ENCODE peak calls at places on chromosomes 7 and 10, in seven cellular contexts. R is mammary epithelial cell, Z is astrocyte, N is kidney, A is K562, I is fibroblast of lung, T is MM.1S. O is an unnamed sample.

GRCh38 chr7:11817111-11817710 is 14.8 kb downstream of the THSD7A start:
- DNase-seq in R (no peak), Z (peak; percentile 47), N (no peak), A (no peak), I (peak; percentile 42), T (no peak), O (no peak)

GRCh38 chr7:111763221-111763791 is 201.0 kb upstream of the IMMP2L start:
- DNase-seq in R (peak; percentile 29), Z (peak; percentile 28), N (no peak), A (peak; percentile 43), I (peak; percentile 82), T (peak; percentile 42), O (peak; percentile 83)

GRCh38 chr10:60943372-60944158 is 420 bp downstream of the RHOBTB1 start:
- DNase-seq in R (peak; percentile 35), Z (peak; percentile 39), N (peak; percentile 88), A (peak; percentile 69), I (peak; percentile 52), T (peak; percentile 24), O (peak; percentile 73)

GRCh38 chr10:33237736-33238624 is 96.5 kb downstream of the NRP1 start:
- DNase-seq in R (peak; percentile 95), Z (peak; percentile 100), N (no peak), A (no peak), I (peak; percentile 81), T (no peak), O (peak; percentile 88)

GRCh38 chr10:70982443-70982842 is 94.1 kb upstream of the PCBD1 start:
- DNase-seq in R (no peak), Z (no peak), N (peak; percentile 32), A (no peak), I (no peak), T (peak; percentile 92), O (no peak)

GRCh38 chr7:47489624-47490023 is 92.3 kb downstream of the TNS3 start:
- DNase-seq in R (no peak), Z (no peak), N (peak; percentile 62), A (no peak), I (no peak), T (no peak), O (no peak)

GRCh38 chr7:1922071-1922869 is 252.2 kb downstream of the ELFN1 start:
- DNase-seq in R (no peak), Z (no peak), N (peak; percentile 73), A (no peak), I (peak; percentile 29), T (no peak), O (peak; percentile 72)

GRCh38 chr10:78184851-78185692 is 151.4 kb downstream of the RPS24 start:
- DNase-seq in R (peak; percentile 16), Z (no peak), N (no peak), A (no peak), I (no peak), T (no peak), O (no peak)

GRCh38 chr10:123945506-123945905 is 53.9 kb upstream of the CPXM2 start:
- DNase-seq in R (peak; percentile 46), Z (no peak), N (no peak), A (peak; percentile 20), I (no peak), T (no peak), O (peak; percentile 63)

GRCh38 chr7:139828446-139828845 is 618 bp upstream of the TBXAS1 start:
- DNase-seq in R (no peak), Z (no peak), N (no peak), A (no peak), I (no peak), T (no peak), O (no peak)

GRCh38 chr7:142168746-142169145 is 57.2 kb downstream of the MGAM2 start:
- DNase-seq in R (peak; percentile 18), Z (peak; percentile 14), N (no peak), A (no peak), I (no peak), T (peak; percentile 37), O (peak; percentile 38)

GRCh38 chr7:90216771-90217170 is 5.2 kb downstream of the STEAP2 start:
- DNase-seq in R (no peak), Z (no peak), N (no peak), A (no peak), I (no peak), T (no peak), O (no peak)

GRCh38 chr10:77926566-77927342 is at the start of gene DLG5:
- DNase-seq in R (peak; percentile 42), Z (no peak), N (peak; percentile 92), A (peak; percentile 80), I (peak; percentile 61), T (peak; percentile 46), O (peak; percentile 83)

GRCh38 chr10:69845574-69846251 is 44.0 kb downstream of the COL13A1 start:
- DNase-seq in R (peak; percentile 28), Z (no peak), N (peak; percentile 91), A (no peak), I (no peak), T (no peak), O (peak; percentile 46)

GRCh38 chr10:89224697-89225443 is 17.8 kb upstream of the CH25H start:
- DNase-seq in R (no peak), Z (no peak), N (no peak), A (peak; percentile 7), I (no peak), T (no peak), O (no peak)

GRCh38 chr10:4073912-4074311 is 288.9 kb upstream of the KLF6 start:
- DNase-seq in R (peak; percentile 53), Z (peak; percentile 81), N (peak; percentile 76), A (no peak), I (peak; percentile 81), T (no peak), O (no peak)

GRCh38 chr10:23294638-23295247 is 49.9 kb downstream of the C10orf67 start:
- DNase-seq in R (no peak), Z (no peak), N (no peak), A (peak; percentile 8), I (peak; percentile 60), T (peak; percentile 27), O (peak; percentile 57)

GRCh38 chr10:17780727-17781126 is 28.4 kb upstream of the MRC1 start:
- DNase-seq in R (no peak), Z (no peak), N (no peak), A (peak; percentile 51), I (no peak), T (no peak), O (no peak)

GRCh38 chr7:67311901-67312300 is 315.3 kb downstream of the TYW1 start:
- DNase-seq in R (no peak), Z (peak; percentile 85), N (no peak), A (no peak), I (peak; percentile 42), T (no peak), O (peak; percentile 37)

GRCh38 chr7:111438369-111439289 is 123.7 kb downstream of the IMMP2L start:
- DNase-seq in R (peak; percentile 21), Z (peak; percentile 80), N (no peak), A (peak; percentile 92), I (peak; percentile 60), T (no peak), O (peak; percentile 82)

GRCh38 chr10:4847580-4848020 is 21.6 kb downstream of the AKR1E2 start:
- DNase-seq in R (peak; percentile 17), Z (peak; percentile 71), N (no peak), A (peak; percentile 70), I (peak; percentile 90), T (no peak), O (peak; percentile 87)

GRCh38 chr10:84097787-84098353 is 41.4 kb upstream of the GHITM start:
- DNase-seq in R (no peak), Z (no peak), N (no peak), A (peak; percentile 23), I (peak; percentile 8), T (peak; percentile 19), O (peak; percentile 73)

GRCh38 chr7:35437619-35438275 is 183.8 kb upstream of the TBX20 start:
- DNase-seq in R (no peak), Z (no peak), N (no peak), A (no peak), I (no peak), T (no peak), O (no peak)

GRCh38 chr7:2219136-2219535 is 13.6 kb downstream of the MAD1L1 start:
- DNase-seq in R (no peak), Z (no peak), N (no peak), A (no peak), I (no peak), T (no peak), O (no peak)

GRCh38 chr7:100789055-100789454 is 38.3 kb downstream of the EPHB4 start:
- DNase-seq in R (no peak), Z (no peak), N (no peak), A (no peak), I (no peak), T (no peak), O (no peak)

GRCh38 chr7:41731486-41732278 is 28.8 kb upstream of the INHBA start:
- DNase-seq in R (no peak), Z (no peak), N (no peak), A (no peak), I (no peak), T (peak; percentile 86), O (no peak)
- H3K9ac ChIP-seq in R (no peak overlapping the region), Z (no peak overlapping the region), N (no peak overlapping the region), A (no peak overlapping the region), I (no peak overlapping the region), T (no peak overlapping the region), O (no peak overlapping the region)

DNA sequence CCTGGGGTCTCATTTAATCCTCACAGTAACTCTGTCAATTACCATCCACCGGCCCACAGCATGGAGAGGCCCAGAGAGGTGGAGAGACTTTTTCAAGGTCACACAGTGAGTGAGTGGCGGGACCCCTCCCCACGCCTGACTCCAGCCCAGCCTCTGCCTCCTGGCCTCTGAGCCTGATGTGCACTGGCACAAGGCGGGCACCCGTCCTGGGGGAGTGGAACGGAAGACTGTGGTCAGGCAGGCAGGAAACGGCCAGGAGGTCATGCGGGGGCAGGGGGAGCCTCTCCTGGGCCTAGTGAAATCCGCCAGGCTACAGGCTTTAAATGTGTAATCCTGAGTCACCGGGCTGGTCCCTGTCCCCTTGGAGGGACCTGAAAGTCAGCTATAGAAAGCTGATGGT is 32.2 kb downstream of the ZCCHC24 start:
- DNase-seq in R (no peak), Z (no peak), N (peak; percentile 74), A (peak; percentile 65), I (no peak), T (peak; percentile 56), O (no peak)
- H3K4me3 ChIP-seq in R (no peak overlapping the region), Z (no peak overlapping the region), N (no peak overlapping the region), A (no peak overlapping the region), I (no peak overlapping the region), T (no peak overlapping the region), O (no peak overlapping the region)

DNA sequence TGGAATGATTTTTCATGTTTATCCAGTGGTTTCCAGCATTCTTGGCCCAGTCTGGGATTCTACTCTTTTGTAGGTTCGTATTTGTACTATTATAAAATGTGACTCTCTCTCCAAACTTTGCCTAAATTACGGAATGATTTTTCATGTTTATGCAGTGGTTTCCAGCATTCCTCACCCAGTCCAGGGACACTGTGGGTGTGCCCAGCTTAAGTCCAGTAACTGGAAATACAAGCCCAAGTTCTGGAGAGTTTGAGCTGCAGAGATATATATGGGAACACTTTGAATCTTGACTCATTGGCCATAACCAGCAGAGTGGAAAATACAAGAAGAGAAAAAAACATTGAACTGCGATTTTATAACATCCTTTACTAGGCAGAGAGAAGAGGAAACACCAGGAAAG is 5.9 kb upstream of the MAGI2 start:
- DNase-seq in R (no peak), Z (no peak), N (no peak), A (no peak), I (peak; percentile 69), T (no peak), O (peak; percentile 22)
- H3K9ac ChIP-seq in R (no peak overlapping the region), Z (no peak overlapping the region), N (no peak overlapping the region), A (no peak overlapping the region), I (no peak overlapping the region), T (no peak overlapping the region), O (peak overlapping the region; percentile 77)

DNA sequence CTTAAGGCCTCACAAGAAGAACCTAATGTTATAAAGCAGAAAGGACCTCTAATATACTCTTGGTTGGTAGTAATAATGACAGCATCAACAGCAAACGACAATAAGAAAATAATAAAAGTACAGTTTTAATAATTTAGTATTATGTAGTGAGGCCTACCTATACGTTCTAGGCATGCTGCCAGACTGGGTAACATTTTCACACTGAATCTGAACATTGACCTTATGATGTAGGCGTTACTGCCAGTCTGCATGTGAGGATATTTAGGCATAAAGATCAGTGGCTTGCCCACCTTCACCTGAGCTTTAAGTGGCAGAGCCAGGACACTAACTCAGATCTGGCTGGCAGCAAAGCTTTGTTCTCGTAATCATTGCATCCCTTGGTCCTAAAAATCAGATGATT is 2.5 kb downstream of the FGL2 start:
- DNase-seq in R (no peak), Z (no peak), N (no peak), A (no peak), I (no peak), T (no peak), O (no peak)
- H3K4me3 ChIP-seq in R (no peak overlapping the region), Z (no peak overlapping the region), N (peak overlapping the region; percentile 80), A (no peak overlapping the region), I (no peak overlapping the region), T (no peak overlapping the region), O (no peak overlapping the region)

O was measured in adipocyte.